ENCODE peak calls at places on chromosomes 6 and 20, in five cellular contexts. J is heart right ventricle, D is HFFc6, X is psoas muscle, G is right lobe of liver. A is an unnamed sample.

GRCh38 chr6:27296106-27296783 is 15.8 kb downstream of the POM121L2 start:
- DNase-seq in J (no peak), D (peak), X (no peak), G (no peak), A (no peak)

GRCh38 chr6:167719920-167720319 is 106.8 kb upstream of the AFDN start:
- DNase-seq in J (no peak), D (no peak), X (no peak), G (no peak), A (no peak)

GRCh38 chr6:33416386-33417126 is 1.4 kb downstream of the CUTA start:
- DNase-seq in J (no peak), D (no peak), X (no peak), G (no peak), A (no peak)

GRCh38 chr6:106360989-106361430 is 493 bp downstream of the CRYBG1 start:
- DNase-seq in J (peak), D (no peak), X (peak), G (peak), A (peak)

GRCh38 chr20:57882451-57883161 is 172.8 kb upstream of the PMEPA1 start:
- DNase-seq in J (no peak), D (no peak), X (no peak), G (no peak), A (no peak)

GRCh38 chr20:9179193-9179802 is 110.4 kb downstream of the PLCB4 start:
- DNase-seq in J (no peak), D (peak), X (no peak), G (no peak), A (no peak)

GRCh38 chr20:25360631-25361286 is 29.9 kb downstream of the ABHD12 start:
- DNase-seq in J (no peak), D (no peak), X (no peak), G (no peak), A (no peak)

GRCh38 chr6:16322666-16323312 is 84.4 kb downstream of the GMPR start:
- DNase-seq in J (peak), D (peak), X (peak), G (no peak), A (no peak)

GRCh38 chr20:5279661-5280060 is 37.1 kb downstream of the PROKR2 start:
- DNase-seq in J (no peak), D (no peak), X (no peak), G (no peak), A (no peak)

GRCh38 chr20:2398453-2398852 is 17.8 kb downstream of the TGM6 start:
- DNase-seq in J (no peak), D (no peak), X (no peak), G (no peak), A (no peak)

GRCh38 chr6:139250296-139251274 is 41.2 kb downstream of the TXLNB start:
- DNase-seq in J (peak), D (peak), X (peak), G (peak), A (peak)

GRCh38 chr6:15246217-15247211 is 645 bp downstream of the JARID2 start:
- DNase-seq in J (no peak), D (no peak), X (no peak), G (no peak), A (no peak)

GRCh38 chr20:54122189-54122588 is 51.6 kb downstream of the CYP24A1 start:
- DNase-seq in J (no peak), D (peak), X (no peak), G (no peak), A (no peak)

GRCh38 chr20:19758888-19759331 is 852 bp downstream of the RIN2 start:
- DNase-seq in J (peak), D (no peak), X (peak), G (peak), A (no peak)

GRCh38 chr6:13763740-13764381 is 50.5 kb downstream of the MCUR1 start:
- DNase-seq in J (no peak), D (no peak), X (no peak), G (no peak), A (no peak)

GRCh38 chr20:35663813-35664543 is 722 bp downstream of the CPNE1 start:
- DNase-seq in J (no peak), D (no peak), X (peak), G (peak), A (peak)

GRCh38 chr6:67706388-67706787 is 928.7 kb upstream of the ADGRB3 start:
- DNase-seq in J (no peak), D (no peak), X (no peak), G (no peak), A (no peak)

GRCh38 chr6:13295576-13295975 is 32.8 kb downstream of the TBC1D7 start:
- DNase-seq in J (no peak), D (no peak), X (no peak), G (no peak), A (no peak)

GRCh38 chr20:60800185-60800584 is 451.9 kb upstream of the CDH4 start:
- DNase-seq in J (no peak), D (no peak), X (no peak), G (no peak), A (no peak)

GRCh38 chr6:31858707-31859106 is 3.9 kb downstream of the NEU1 start:
- DNase-seq in J (no peak), D (no peak), X (no peak), G (no peak), A (no peak)

GRCh38 chr6:18171861-18172260 is 16.6 kb downstream of the KDM1B start:
- DNase-seq in J (no peak), D (no peak), X (no peak), G (no peak), A (no peak)

GRCh38 chr20:22931653-22932052 is 103.5 kb upstream of the SSTR4 start:
- DNase-seq in J (no peak), D (no peak), X (no peak), G (peak), A (no peak)

GRCh38 chr20:17948442-17948841 is 20.2 kb downstream of the SNX5 start:
- DNase-seq in J (no peak), D (no peak), X (no peak), G (no peak), A (no peak)

GRCh38 chr6:70469965-70470364 is 56.7 kb downstream of the FAM135A start:
- DNase-seq in J (no peak), D (no peak), X (no peak), G (no peak), A (no peak)

GRCh38 chr20:41650221-41650948 is 32.2 kb upstream of the CHD6 start:
- DNase-seq in J (no peak), D (no peak), X (no peak), G (no peak), A (no peak)

GRCh38 chr20:60749804-60750602 is 502.1 kb upstream of the CDH4 start:
- DNase-seq in J (no peak), D (no peak), X (no peak), G (no peak), A (no peak)

GRCh38 chr6:154039231-154039842 is at the start of gene OPRM1:
- DNase-seq in J (peak), D (no peak), X (peak), G (peak), A (no peak)

GRCh38 chr6:168666751-168667427 is 225.9 kb downstream of the SMOC2 start:
- DNase-seq in J (no peak), D (no peak), X (no peak), G (no peak), A (no peak)

GRCh38 chr20:25344634-25345033 is 46.0 kb downstream of the ABHD12 start:
- DNase-seq in J (no peak), D (no peak), X (no peak), G (no peak), A (no peak)

GRCh38 chr6:94130458-94130857 is 711.1 kb upstream of the EPHA7 start:
- DNase-seq in J (no peak), D (no peak), X (no peak), G (no peak), A (no peak)

GRCh38 chr20:63058696-63059335 is 52.1 kb upstream of the BHLHE23 start:
- DNase-seq in J (peak), D (no peak), X (peak), G (peak), A (no peak)

GRCh38 chr6:67224989-67225388 is 1410.1 kb upstream of the ADGRB3 start:
- DNase-seq in J (no peak), D (no peak), X (no peak), G (no peak), A (no peak)

GRCh38 chr6:99276747-99277146 is 72.7 kb downstream of the FAXC start:
- DNase-seq in J (no peak), D (peak), X (no peak), G (no peak), A (no peak)

GRCh38 chr6:99285881-99286280 is 63.6 kb downstream of the FAXC start:
- DNase-seq in J (no peak), D (no peak), X (no peak), G (no peak), A (no peak)

GRCh38 chr6:99287523-99287922 is 62.0 kb downstream of the FAXC start:
- DNase-seq in J (no peak), D (no peak), X (no peak), G (no peak), A (no peak)

GRCh38 chr6:99282479-99283062 is 66.9 kb downstream of the FAXC start:
- DNase-seq in J (no peak), D (peak), X (no peak), G (no peak), A (no peak)
- TF ChIP-seq CTCF in J (peak), D (peak), X (no peak), G (peak), A (no peak)

DNA sequence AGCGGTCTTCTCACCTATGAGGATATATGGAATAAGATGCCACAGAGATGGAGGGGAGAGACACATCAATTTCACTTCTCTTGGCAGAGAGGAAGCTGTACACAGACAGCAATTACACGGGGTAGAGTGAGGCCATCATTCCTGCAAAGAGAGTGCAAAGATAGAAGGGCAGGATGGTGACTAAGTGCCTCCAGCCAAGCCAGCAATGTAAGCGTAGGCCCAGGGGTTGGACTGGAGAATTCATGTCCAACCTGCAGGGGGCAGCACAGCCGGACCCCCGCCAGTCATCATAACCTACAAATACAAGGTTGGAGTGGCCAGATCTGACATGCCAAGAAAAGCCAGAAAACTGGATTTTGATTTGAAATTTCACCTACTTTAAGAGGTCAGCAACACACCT is 56.3 kb downstream of the NRN1 start:
- DNase-seq in J (peak), D (no peak), X (no peak), G (no peak), A (no peak)
- TF ChIP-seq CTCF in J (peak), D (peak), X (peak), G (peak), A (no peak)

GRCh38 chr20:44615169-44615791 is 32.9 kb downstream of the PKIG start:
- DNase-seq in J (peak), D (no peak), X (no peak), G (no peak), A (no peak)
- TF ChIP-seq CTCF in J (no peak), D (no peak), X (no peak), G (no peak), A (no peak)

DNA sequence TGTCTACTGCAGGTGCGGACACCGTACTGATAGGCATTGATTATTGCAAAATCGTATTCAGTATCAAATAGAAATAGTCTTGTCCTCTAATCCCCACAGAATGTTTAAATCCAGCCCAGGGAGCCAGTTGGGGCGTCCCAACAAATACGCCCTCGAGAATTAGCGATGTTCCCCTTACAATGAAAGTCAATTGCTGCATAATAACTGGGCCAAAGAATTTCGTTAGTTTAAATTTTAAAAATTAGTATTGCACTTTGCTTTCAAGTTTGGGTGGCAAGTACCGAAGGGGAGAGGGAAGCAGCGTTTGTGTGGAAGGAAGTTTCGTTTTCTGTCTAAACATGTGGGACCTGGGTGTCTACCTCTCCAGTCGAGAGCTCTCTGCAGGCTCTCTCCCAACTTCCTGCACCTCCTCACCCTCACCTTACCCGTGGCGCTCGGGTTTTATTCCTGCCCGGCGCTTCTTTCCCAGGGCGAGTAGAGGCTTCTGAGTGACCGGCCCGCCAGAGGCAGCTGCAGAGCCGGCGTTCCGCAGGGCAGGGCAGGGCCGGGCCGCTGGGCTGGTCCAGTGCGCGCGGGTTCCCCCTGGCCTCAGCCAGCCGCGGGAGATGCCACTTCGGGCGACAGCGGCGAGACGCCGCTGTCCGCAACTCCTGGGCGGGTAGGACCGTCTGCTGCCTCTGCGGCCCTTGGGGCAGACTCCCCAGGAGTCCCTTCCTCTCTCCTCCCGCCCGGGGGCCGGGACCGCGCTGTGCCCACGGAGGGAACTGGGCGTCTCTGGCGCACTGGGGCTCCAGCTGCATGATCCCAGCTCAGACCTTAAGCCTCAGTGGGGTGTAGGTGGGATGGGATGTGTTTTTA is 862 bp upstream of the TFAP2C start:
- DNase-seq in J (peak), D (no peak), X (no peak), G (no peak), A (no peak)
- TF ChIP-seq CTCF in J (no peak), D (no peak), X (no peak), G (no peak), A (no peak)

GRCh38 chr6:144647971-144648651 is 363.0 kb downstream of the UTRN start:
- DNase-seq in J (no peak), D (no peak), X (no peak), G (no peak), A (no peak)
- TF ChIP-seq CTCF in J (no peak), D (peak), X (no peak), G (peak), A (no peak)

GRCh38 chr6:148653138-148653776 is 93.6 kb upstream of the UST start:
- DNase-seq in J (no peak), D (no peak), X (no peak), G (no peak), A (no peak)
- TF ChIP-seq CTCF in J (no peak), D (no peak), X (no peak), G (no peak), A (no peak)

GRCh38 chr20:38249536-38250310 is 10.8 kb downstream of the KIAA1755 start:
- DNase-seq in J (no peak), D (peak), X (no peak), G (no peak), A (no peak)
- TF ChIP-seq CTCF in J (no peak), D (no peak), X (no peak), G (no peak), A (no peak)

GRCh38 chr6:11381801-11382513 is 149.5 kb upstream of the NEDD9 start:
- DNase-seq in J (no peak), D (no peak), X (no peak), G (no peak), A (peak)
- TF ChIP-seq CTCF in J (no peak), D (no peak), X (no peak), G (no peak), A (no peak)

GRCh38 chr6:62889240-62889639 is 322.0 kb upstream of the FKBP1C start:
- DNase-seq in J (no peak), D (no peak), X (no peak), G (no peak), A (no peak)

DNA sequence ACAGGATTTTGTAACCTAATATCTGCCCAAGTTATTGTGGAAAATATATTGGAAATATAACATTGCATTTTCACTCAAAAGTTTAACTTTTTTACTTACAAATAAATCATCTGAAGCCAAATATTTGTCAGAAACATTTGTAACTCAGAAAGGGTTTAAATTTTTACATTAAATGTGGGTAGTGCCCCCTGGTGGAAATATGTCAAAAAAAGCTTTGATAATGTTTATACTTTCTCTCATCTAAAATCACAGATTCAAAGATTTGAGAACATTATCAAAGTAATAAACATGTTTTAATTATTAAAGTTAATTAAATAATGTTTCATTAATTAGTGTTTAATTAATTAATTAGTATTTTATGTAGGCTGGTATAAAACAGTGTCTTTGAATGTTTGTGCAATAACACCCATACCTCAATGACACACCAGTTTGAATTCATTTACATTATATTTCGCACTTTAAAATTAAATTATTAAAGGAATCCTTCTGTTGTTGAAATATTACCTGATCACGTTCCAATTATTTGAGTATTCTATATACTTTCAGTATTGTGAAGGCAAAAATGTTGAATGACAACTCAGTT is 320.1 kb upstream of the FKBP1C start:
- DNase-seq in J (no peak), D (no peak), X (no peak), G (no peak), A (no peak)
- TF ChIP-seq CTCF in J (peak), D (peak), X (no peak), G (peak), A (no peak)

GRCh38 chr6:26103141-26103769 is 16.0 kb downstream of the HFE start:
- DNase-seq in J (no peak), D (peak), X (no peak), G (no peak), A (no peak)

GRCh38 chr6:26103770-26104456 is 16.7 kb downstream of the HFE start:
- DNase-seq in J (peak), D (peak), X (peak), G (peak), A (peak)

GRCh38 chr6:26105842-26106241 is 18.6 kb downstream of the HFE start:
- DNase-seq in J (no peak), D (peak), X (no peak), G (no peak), A (no peak)

GRCh38 chr6:26105109-26105730 is 18.0 kb downstream of the HFE start:
- DNase-seq in J (no peak), D (no peak), X (no peak), G (no peak), A (no peak)

GRCh38 chr6:26104457-26105108 is 17.4 kb downstream of the HFE start:
- DNase-seq in J (no peak), D (no peak), X (no peak), G (peak), A (no peak)
- TF ChIP-seq CTCF in J (no peak), D (no peak), X (no peak), G (no peak), A (no peak)